ENCODE peak calls at places on chromosomes 5 and 9, in four cellular contexts. One of them, this sample, is unnamed.

GRCh38 chr9:94259077-94259847 is at the start of gene ZNF169:
- DNase-seq in tibial nerve: peak; percentile 87
- DNase-seq in aorta: peak; percentile 98
- DNase-seq in ovary: peak; percentile 92
- DNase-seq in this sample: peak; percentile 78

GRCh38 chr5:39284552-39284951 is 65.2 kb upstream of the FYB1 start:
- DNase-seq in ovary: no peak
- DNase-seq in aorta: no peak
- DNase-seq in tibial nerve: no peak
- DNase-seq in this sample: no peak

GRCh38 chr5:112830378-112830777 is 30.7 kb upstream of the SRP19 start:
- DNase-seq in aorta: no peak
- DNase-seq in tibial nerve: no peak
- DNase-seq in ovary: no peak
- DNase-seq in this sample: no peak

GRCh38 chr9:86341007-86341491 is 13.2 kb downstream of the TUT7 start:
- DNase-seq in aorta: no peak
- DNase-seq in ovary: no peak
- DNase-seq in tibial nerve: no peak
- DNase-seq in this sample: no peak

GRCh38 chr9:116594552-116594951 is 92.6 kb upstream of the TRIM32 start:
- DNase-seq in tibial nerve: no peak
- DNase-seq in ovary: no peak
- DNase-seq in aorta: no peak
- DNase-seq in this sample: no peak

GRCh38 chr5:69517763-69518212 is 25.2 kb downstream of the OCLN start:
- DNase-seq in tibial nerve: no peak
- DNase-seq in ovary: no peak
- DNase-seq in aorta: no peak
- DNase-seq in this sample: no peak

GRCh38 chr9:133227242-133227860 is 18.3 kb upstream of the OBP2B start:
- DNase-seq in ovary: no peak
- DNase-seq in tibial nerve: no peak
- DNase-seq in aorta: peak; percentile 64
- DNase-seq in this sample: no peak

GRCh38 chr5:78903936-78904335 is 81.2 kb downstream of the ARSB start:
- DNase-seq in ovary: no peak
- DNase-seq in tibial nerve: no peak
- DNase-seq in aorta: no peak
- DNase-seq in this sample: no peak

GRCh38 chr5:27308151-27308550 is 269.8 kb upstream of the CDH9 start:
- DNase-seq in aorta: no peak
- DNase-seq in ovary: no peak
- DNase-seq in tibial nerve: no peak
- DNase-seq in this sample: no peak

GRCh38 chr5:14767942-14768837 is 103.4 kb downstream of the ANKH start:
- DNase-seq in tibial nerve: no peak
- DNase-seq in aorta: no peak
- DNase-seq in ovary: no peak
- DNase-seq in this sample: no peak

GRCh38 chr5:147743686-147744332 is 38.7 kb downstream of the JAKMIP2 start:
- DNase-seq in ovary: no peak
- DNase-seq in tibial nerve: peak; percentile 15
- DNase-seq in aorta: no peak
- DNase-seq in this sample: no peak

GRCh38 chr9:125633116-125633743 is 73.8 kb downstream of the MAPKAP1 start:
- DNase-seq in aorta: no peak
- DNase-seq in ovary: no peak
- DNase-seq in tibial nerve: no peak
- DNase-seq in this sample: no peak

GRCh38 chr5:38783011-38783551 is 62.7 kb upstream of the OSMR start:
- DNase-seq in ovary: no peak
- DNase-seq in aorta: no peak
- DNase-seq in tibial nerve: peak; percentile 52
- DNase-seq in this sample: no peak

GRCh38 chr5:127038550-127038949 is 8.2 kb upstream of the MARCHF3 start:
- DNase-seq in aorta: no peak
- DNase-seq in ovary: no peak
- DNase-seq in tibial nerve: no peak
- DNase-seq in this sample: no peak

GRCh38 chr5:113056988-113057387 is 80.4 kb downstream of the DCP2 start:
- DNase-seq in ovary: no peak
- DNase-seq in aorta: no peak
- DNase-seq in tibial nerve: no peak
- DNase-seq in this sample: no peak

GRCh38 chr9:104986096-104986495 is 58.1 kb upstream of the ABCA1 start:
- DNase-seq in aorta: no peak
- DNase-seq in tibial nerve: no peak
- DNase-seq in ovary: no peak
- DNase-seq in this sample: no peak

GRCh38 chr5:59648949-59649921 is 244.3 kb downstream of the PDE4D start:
- DNase-seq in aorta: no peak
- DNase-seq in ovary: no peak
- DNase-seq in tibial nerve: no peak
- DNase-seq in this sample: no peak

GRCh38 chr5:174706997-174707548 is 17.3 kb upstream of the MSX2 start:
- DNase-seq in tibial nerve: no peak
- DNase-seq in aorta: no peak
- DNase-seq in ovary: no peak
- DNase-seq in this sample: no peak

GRCh38 chr5:120655828-120656435 is 191.8 kb downstream of the PRR16 start:
- DNase-seq in tibial nerve: peak; percentile 38
- DNase-seq in ovary: no peak
- DNase-seq in aorta: no peak
- DNase-seq in this sample: no peak

GRCh38 chr9:137114613-137115393 is at the start of gene DPP7:
- DNase-seq in ovary: peak; percentile 79
- DNase-seq in tibial nerve: peak; percentile 55
- DNase-seq in aorta: peak; percentile 92
- DNase-seq in this sample: peak; percentile 80

GRCh38 chr5:84480873-84481637 is 96.4 kb upstream of the EDIL3 start:
- DNase-seq in ovary: no peak
- DNase-seq in aorta: no peak
- DNase-seq in tibial nerve: no peak
- DNase-seq in this sample: no peak

GRCh38 chr5:16160706-16161105 is 18.9 kb downstream of the MARCHF11 start:
- DNase-seq in tibial nerve: no peak
- DNase-seq in ovary: no peak
- DNase-seq in aorta: no peak
- DNase-seq in this sample: no peak

GRCh38 chr5:2709996-2710689 is 41.3 kb downstream of the IRX2 start:
- DNase-seq in aorta: no peak
- DNase-seq in tibial nerve: no peak
- DNase-seq in ovary: no peak
- DNase-seq in this sample: no peak

GRCh38 chr9:129441852-129442251 is 179.0 kb downstream of the C9orf50 start:
- DNase-seq in tibial nerve: no peak
- DNase-seq in aorta: no peak
- DNase-seq in ovary: no peak
- DNase-seq in this sample: no peak

GRCh38 chr9:33690156-33690908 is 105.0 kb upstream of the PRSS3 start:
- DNase-seq in ovary: no peak
- DNase-seq in tibial nerve: no peak
- DNase-seq in aorta: no peak
- DNase-seq in this sample: no peak

GRCh38 chr5:14399054-14399657 is 182.4 kb upstream of the OTULINL start:
- DNase-seq in aorta: no peak
- DNase-seq in ovary: no peak
- DNase-seq in tibial nerve: peak; percentile 82
- DNase-seq in this sample: peak; percentile 26

GRCh38 chr9:28234133-28234898 is 661.0 kb upstream of the C9orf72 start:
- DNase-seq in tibial nerve: no peak
- DNase-seq in ovary: no peak
- DNase-seq in aorta: no peak
- DNase-seq in this sample: no peak

GRCh38 chr9:22237497-22238363 is 208.9 kb upstream of the DMRTA1 start:
- DNase-seq in aorta: no peak
- DNase-seq in tibial nerve: no peak
- DNase-seq in ovary: no peak
- DNase-seq in this sample: no peak

GRCh38 chr5:30040483-30041116 is 1152.9 kb upstream of the CDH6 start:
- DNase-seq in tibial nerve: no peak
- DNase-seq in aorta: no peak
- DNase-seq in ovary: no peak
- DNase-seq in this sample: no peak

DNA sequence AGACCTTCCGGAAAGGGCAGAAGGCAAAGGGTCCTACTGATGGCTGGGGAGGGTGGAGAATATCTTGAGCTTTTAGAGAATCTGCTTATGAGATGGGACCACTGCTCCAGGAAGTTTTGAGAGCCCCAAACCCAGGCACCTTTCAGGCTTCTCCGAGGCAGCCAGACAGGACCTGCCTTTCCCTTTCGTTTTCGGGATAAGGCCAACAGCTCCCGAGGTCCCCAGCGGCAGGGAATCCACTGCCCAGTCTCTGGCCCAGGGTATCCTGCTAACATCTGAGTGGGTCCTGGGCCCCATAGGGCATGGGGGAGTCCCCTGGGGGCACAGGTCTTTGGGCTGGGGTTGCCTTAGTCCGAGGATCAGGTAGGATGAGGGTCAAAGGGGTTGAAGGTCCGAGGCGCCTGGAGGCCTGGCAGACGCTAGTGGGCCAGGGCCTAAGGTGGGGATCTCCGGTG is 3.3 kb downstream of the PITX1 start:
- DNase-seq in ovary: no peak
- DNase-seq in tibial nerve: no peak
- DNase-seq in aorta: no peak
- DNase-seq in this sample: no peak
- H3K4me3 ChIP-seq in ovary: no peak overlapping the region
- H3K4me3 ChIP-seq in tibial nerve: no peak overlapping the region
- H3K4me3 ChIP-seq in aorta: no peak overlapping the region
- H3K4me3 ChIP-seq in this sample: no peak overlapping the region

DNA sequence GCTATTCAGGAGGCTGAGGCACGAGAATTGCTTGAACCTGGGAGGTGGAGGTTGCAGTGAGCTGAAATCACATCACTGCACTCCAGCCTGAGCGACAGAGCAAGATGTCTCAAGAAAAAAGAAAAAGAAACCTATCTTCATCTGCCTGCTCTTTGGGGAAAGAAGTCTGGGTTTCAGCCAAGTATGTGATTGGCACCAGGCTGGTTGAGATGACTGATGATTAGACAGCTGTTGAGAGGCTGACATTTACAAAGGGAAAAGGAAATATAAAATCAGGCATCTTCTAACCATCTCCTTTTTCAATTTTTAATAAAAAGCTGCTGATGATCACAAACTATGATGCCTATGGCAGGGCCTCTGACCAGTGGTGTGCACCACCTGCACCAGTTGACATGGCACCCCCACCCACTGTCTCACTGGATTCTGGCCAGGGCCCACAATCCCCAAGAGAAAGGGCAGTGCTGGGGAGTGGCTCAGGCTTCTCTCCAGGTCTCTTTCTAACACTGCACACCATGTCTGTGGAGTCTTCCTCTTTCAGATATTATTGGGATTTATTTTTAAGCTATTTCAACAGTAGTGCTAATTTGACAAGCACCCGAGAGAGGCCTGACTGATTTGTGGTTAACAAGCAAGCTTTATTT is 17.2 kb upstream of the C5orf15 start:
- DNase-seq in aorta: no peak
- DNase-seq in ovary: no peak
- DNase-seq in tibial nerve: no peak
- DNase-seq in this sample: no peak
- H3K36me3 ChIP-seq in aorta: peaks cover 11% of the 10 kb centered on the region
- H3K36me3 ChIP-seq in ovary: no peaks in the 10 kb centered on the region
- H3K36me3 ChIP-seq in tibial nerve: peaks cover 8% of the 10 kb centered on the region
- H3K36me3 ChIP-seq in this sample: peaks cover 9% of the 10 kb centered on the region

DNA sequence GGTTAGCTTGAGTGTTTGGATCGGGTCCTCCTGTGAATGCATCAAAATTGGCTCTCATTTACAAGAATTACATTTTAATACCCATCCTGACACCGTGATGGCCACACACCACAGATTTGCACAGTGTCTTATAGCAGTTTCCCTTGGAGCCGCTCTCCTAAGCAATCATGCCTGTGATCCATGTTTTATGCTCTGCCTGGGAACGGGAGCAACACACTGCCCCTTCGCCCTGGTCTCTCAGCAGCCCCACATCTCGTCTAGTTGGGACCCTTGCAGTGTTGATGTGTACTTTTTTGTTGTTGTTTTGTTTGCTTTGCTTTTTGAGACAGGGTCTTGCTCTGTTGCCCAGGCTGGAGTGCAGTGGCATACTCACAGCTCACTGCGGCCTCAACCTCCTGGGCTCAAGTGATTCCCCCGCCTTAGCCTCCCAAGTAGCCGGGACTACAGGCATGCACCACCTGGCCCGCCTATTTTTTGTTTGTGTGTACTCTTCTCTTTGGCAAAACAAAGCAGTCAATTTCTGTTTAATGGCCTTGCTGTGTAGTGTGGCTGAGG is 101.5 kb upstream of the TBCA start:
- DNase-seq in ovary: no peak
- DNase-seq in tibial nerve: no peak
- DNase-seq in aorta: no peak
- DNase-seq in this sample: no peak
- H3K4me3 ChIP-seq in ovary: no peak overlapping the region
- H3K4me3 ChIP-seq in tibial nerve: no peak overlapping the region
- H3K4me3 ChIP-seq in aorta: no peak overlapping the region
- H3K4me3 ChIP-seq in this sample: no peak overlapping the region

GRCh38 chr9:106930477-106930876 is 67.5 kb downstream of the ZNF462 start:
- DNase-seq in tibial nerve: no peak
- DNase-seq in ovary: no peak
- DNase-seq in aorta: no peak
- DNase-seq in this sample: no peak

GRCh38 chr9:106928350-106928749 is 65.4 kb downstream of the ZNF462 start:
- DNase-seq in tibial nerve: no peak
- DNase-seq in ovary: no peak
- DNase-seq in aorta: no peak
- DNase-seq in this sample: no peak

GRCh38 chr9:106927916-106928315 is 65.0 kb downstream of the ZNF462 start:
- DNase-seq in aorta: no peak
- DNase-seq in ovary: no peak
- DNase-seq in tibial nerve: no peak
- DNase-seq in this sample: no peak

GRCh38 chr9:106932178-106932577 is 69.2 kb downstream of the ZNF462 start:
- DNase-seq in aorta: no peak
- DNase-seq in tibial nerve: no peak
- DNase-seq in ovary: no peak
- DNase-seq in this sample: no peak

DNA sequence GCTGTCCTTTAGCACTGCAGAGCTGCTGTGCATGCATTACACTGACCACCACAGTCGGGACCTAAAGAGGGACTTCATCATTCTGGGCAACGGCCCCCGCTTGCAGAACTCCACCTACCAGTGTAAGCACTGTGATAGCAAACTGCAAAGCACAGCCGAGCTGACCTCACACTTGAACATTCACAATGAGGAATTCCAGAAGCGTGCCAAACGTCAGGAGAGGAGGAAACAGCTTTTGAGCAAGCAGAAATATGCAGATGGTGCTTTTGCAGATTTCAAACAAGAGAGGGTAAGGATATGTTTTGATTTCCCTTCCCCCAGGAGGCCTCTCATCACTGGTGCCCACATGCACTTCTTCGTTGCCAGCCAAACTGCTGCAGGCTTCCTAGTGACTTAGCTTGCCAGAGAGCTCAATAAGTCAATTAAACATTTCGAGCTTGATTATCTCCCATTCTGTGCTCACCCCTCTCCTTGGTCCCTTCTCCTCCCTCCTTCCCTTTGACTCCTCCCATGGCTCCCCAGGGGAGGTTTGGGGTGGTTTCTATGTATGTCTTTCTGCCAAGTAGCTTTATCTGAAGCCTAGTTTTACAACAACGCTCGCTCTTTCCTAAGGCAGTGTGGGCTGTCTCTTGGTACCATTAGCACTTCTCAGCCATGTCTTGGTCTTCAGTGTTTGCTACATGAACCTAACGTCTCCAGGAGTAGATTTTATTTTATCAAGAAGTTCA is 66.7 kb downstream of the ZNF462 start:
- DNase-seq in aorta: no peak
- DNase-seq in tibial nerve: no peak
- DNase-seq in ovary: peak; percentile 57
- DNase-seq in this sample: no peak
- H3K36me3 ChIP-seq in aorta: peaks cover 4% of the 10 kb centered on the region
- H3K36me3 ChIP-seq in tibial nerve: no peaks in the 10 kb centered on the region
- H3K36me3 ChIP-seq in ovary: no peaks in the 10 kb centered on the region
- H3K36me3 ChIP-seq in this sample: no peaks in the 10 kb centered on the region